ENCODE peak calls at places on chromosome 17, in five cellular contexts. U, X, H, S and R are unnamed samples.

GRCh38 chr17:31596382-31597323 is 205.2 kb downstream of the RAB11FIP4 start:
- DNase-seq in H (no peak), S (peak), X (peak), U (peak), R (no peak)

GRCh38 chr17:2710804-2711607 is 558 bp downstream of the CLUH start:
- DNase-seq in U (peak), X (no peak), S (no peak), H (no peak), R (no peak)

GRCh38 chr17:45980855-45981254 is 18.2 kb upstream of the STH start:
- DNase-seq in U (no peak), H (no peak), X (no peak), S (no peak), R (no peak)

GRCh38 chr17:20206591-20206990 is 197.4 kb downstream of the SPECC1 start:
- DNase-seq in X (no peak), U (no peak), S (peak), H (no peak), R (no peak)

GRCh38 chr17:75894049-75894742 is 2.6 kb downstream of the TRIM65 start:
- DNase-seq in U (no peak), S (no peak), X (no peak), H (no peak), R (no peak)

GRCh38 chr17:42112552-42113176 is at the start of gene DHX58:
- DNase-seq in H (peak), U (peak), X (peak), S (peak), R (peak)

GRCh38 chr17:2083613-2084128 is 28.8 kb downstream of the HIC1 start:
- DNase-seq in U (no peak), X (no peak), S (no peak), H (no peak), R (no peak)

GRCh38 chr17:51121620-51122472 is 1.2 kb upstream of the SPAG9 start:
- DNase-seq in X (peak), S (peak), U (peak), H (peak), R (peak)

GRCh38 chr17:7215136-7215638 is 4.4 kb downstream of the DLG4 start:
- DNase-seq in U (no peak), S (no peak), X (no peak), H (no peak), R (no peak)

GRCh38 chr17:82351254-82351712 is 7.8 kb upstream of the TEX19 start:
- DNase-seq in U (no peak), S (no peak), X (no peak), H (no peak), R (no peak)

GRCh38 chr17:42754782-42755181 is 6.2 kb upstream of the RAMP2 start:
- DNase-seq in H (no peak), U (no peak), X (no peak), S (peak), R (no peak)

GRCh38 chr17:74380086-74380958 is 13.0 kb downstream of the GPR142 start:
- DNase-seq in H (no peak), S (no peak), X (no peak), U (no peak), R (peak)

GRCh38 chr17:40551091-40551873 is 14.0 kb downstream of the CCR7 start:
- DNase-seq in S (peak), H (no peak), U (no peak), X (no peak), R (no peak)

GRCh38 chr17:55500103-55500502 is 11.1 kb downstream of the SMIM36 start:
- DNase-seq in X (no peak), U (no peak), S (no peak), H (no peak), R (no peak)

GRCh38 chr17:64025732-64026294 is 5.4 kb upstream of the ICAM2 start:
- DNase-seq in H (peak), S (peak), X (no peak), U (peak), R (peak)